ENCODE peak calls at places on chromosomes 6 and 20, in seven cellular contexts. One of them, this sample, is unnamed.

GRCh38 chr20:60862601-60863000 is 389.5 kb upstream of the CDH4 start:
- DNase-seq in GM18507: no peak
- DNase-seq in epithelial cell of prostate: no peak
- DNase-seq in activated CD4-positive, alpha-beta T cell treated with anti-CD3 and anti-CD28 coated beads, Interleukin-2, amount 10 ng/mL, durations not matched to agents 7 days and 5 days: no peak
- DNase-seq in stimulated activated CD4-positive, alpha-beta T cell treated with anti-CD3 and anti-CD28 coated beads, Interleukin-4, amount 100 ng/mL, for 48 hours: no peak
- DNase-seq in fibroblast of mammary gland: peak
- DNase-seq in C1 segment of cervical spinal cord: no peak
- DNase-seq in this sample: no peak

GRCh38 chr6:72464246-72464645 is 157.6 kb upstream of the KCNQ5 start:
- DNase-seq in GM18507: no peak
- DNase-seq in epithelial cell of prostate: no peak
- DNase-seq in activated CD4-positive, alpha-beta T cell treated with anti-CD3 and anti-CD28 coated beads, Interleukin-2, amount 10 ng/mL, durations not matched to agents 7 days and 5 days: no peak
- DNase-seq in stimulated activated CD4-positive, alpha-beta T cell treated with anti-CD3 and anti-CD28 coated beads, Interleukin-4, amount 100 ng/mL, for 48 hours: no peak
- DNase-seq in fibroblast of mammary gland: peak
- DNase-seq in C1 segment of cervical spinal cord: no peak
- DNase-seq in this sample: no peak

GRCh38 chr20:35652641-35653429 is 11.9 kb downstream of the CPNE1 start:
- DNase-seq in GM18507: no peak
- DNase-seq in epithelial cell of prostate: no peak
- DNase-seq in activated CD4-positive, alpha-beta T cell treated with anti-CD3 and anti-CD28 coated beads, Interleukin-2, amount 10 ng/mL, durations not matched to agents 7 days and 5 days: no peak
- DNase-seq in stimulated activated CD4-positive, alpha-beta T cell treated with anti-CD3 and anti-CD28 coated beads, Interleukin-4, amount 100 ng/mL, for 48 hours: no peak
- DNase-seq in fibroblast of mammary gland: no peak
- DNase-seq in C1 segment of cervical spinal cord: no peak
- DNase-seq in this sample: no peak

GRCh38 chr6:118326712-118327111 is 221.4 kb upstream of the PLN start:
- DNase-seq in GM18507: no peak
- DNase-seq in epithelial cell of prostate: no peak
- DNase-seq in activated CD4-positive, alpha-beta T cell treated with anti-CD3 and anti-CD28 coated beads, Interleukin-2, amount 10 ng/mL, durations not matched to agents 7 days and 5 days: no peak
- DNase-seq in stimulated activated CD4-positive, alpha-beta T cell treated with anti-CD3 and anti-CD28 coated beads, Interleukin-4, amount 100 ng/mL, for 48 hours: no peak
- DNase-seq in fibroblast of mammary gland: no peak
- DNase-seq in C1 segment of cervical spinal cord: no peak
- DNase-seq in this sample: no peak

GRCh38 chr6:18861182-18861581 is 474.0 kb downstream of the RNF144B start:
- DNase-seq in GM18507: no peak
- DNase-seq in epithelial cell of prostate: peak
- DNase-seq in activated CD4-positive, alpha-beta T cell treated with anti-CD3 and anti-CD28 coated beads, Interleukin-2, amount 10 ng/mL, durations not matched to agents 7 days and 5 days: no peak
- DNase-seq in stimulated activated CD4-positive, alpha-beta T cell treated with anti-CD3 and anti-CD28 coated beads, Interleukin-4, amount 100 ng/mL, for 48 hours: no peak
- DNase-seq in fibroblast of mammary gland: no peak
- DNase-seq in C1 segment of cervical spinal cord: no peak
- DNase-seq in this sample: no peak

GRCh38 chr6:4872841-4873240 is 96.6 kb downstream of the CDYL start:
- DNase-seq in GM18507: no peak
- DNase-seq in epithelial cell of prostate: no peak
- DNase-seq in activated CD4-positive, alpha-beta T cell treated with anti-CD3 and anti-CD28 coated beads, Interleukin-2, amount 10 ng/mL, durations not matched to agents 7 days and 5 days: no peak
- DNase-seq in stimulated activated CD4-positive, alpha-beta T cell treated with anti-CD3 and anti-CD28 coated beads, Interleukin-4, amount 100 ng/mL, for 48 hours: no peak
- DNase-seq in fibroblast of mammary gland: no peak
- DNase-seq in C1 segment of cervical spinal cord: no peak
- DNase-seq in this sample: no peak

GRCh38 chr20:62623488-62624324 is 18.6 kb upstream of the SLCO4A1 start:
- DNase-seq in GM18507: peak
- DNase-seq in epithelial cell of prostate: peak
- DNase-seq in activated CD4-positive, alpha-beta T cell treated with anti-CD3 and anti-CD28 coated beads, Interleukin-2, amount 10 ng/mL, durations not matched to agents 7 days and 5 days: peak
- DNase-seq in stimulated activated CD4-positive, alpha-beta T cell treated with anti-CD3 and anti-CD28 coated beads, Interleukin-4, amount 100 ng/mL, for 48 hours: peak
- DNase-seq in fibroblast of mammary gland: peak
- DNase-seq in C1 segment of cervical spinal cord: no peak
- DNase-seq in this sample: peak

GRCh38 chr20:32626859-32627636 is 41.9 kb upstream of the NOL4L start:
- DNase-seq in GM18507: no peak
- DNase-seq in epithelial cell of prostate: no peak
- DNase-seq in activated CD4-positive, alpha-beta T cell treated with anti-CD3 and anti-CD28 coated beads, Interleukin-2, amount 10 ng/mL, durations not matched to agents 7 days and 5 days: no peak
- DNase-seq in stimulated activated CD4-positive, alpha-beta T cell treated with anti-CD3 and anti-CD28 coated beads, Interleukin-4, amount 100 ng/mL, for 48 hours: no peak
- DNase-seq in fibroblast of mammary gland: no peak
- DNase-seq in C1 segment of cervical spinal cord: peak
- DNase-seq in this sample: no peak

GRCh38 chr6:148878683-148879082 is 131.9 kb downstream of the UST start:
- DNase-seq in GM18507: no peak
- DNase-seq in epithelial cell of prostate: no peak
- DNase-seq in activated CD4-positive, alpha-beta T cell treated with anti-CD3 and anti-CD28 coated beads, Interleukin-2, amount 10 ng/mL, durations not matched to agents 7 days and 5 days: no peak
- DNase-seq in stimulated activated CD4-positive, alpha-beta T cell treated with anti-CD3 and anti-CD28 coated beads, Interleukin-4, amount 100 ng/mL, for 48 hours: no peak
- DNase-seq in fibroblast of mammary gland: no peak
- DNase-seq in C1 segment of cervical spinal cord: no peak
- DNase-seq in this sample: no peak

GRCh38 chr20:25750220-25750764 is 53.6 kb upstream of the ZNF337 start:
- DNase-seq in GM18507: no peak
- DNase-seq in epithelial cell of prostate: no peak
- DNase-seq in activated CD4-positive, alpha-beta T cell treated with anti-CD3 and anti-CD28 coated beads, Interleukin-2, amount 10 ng/mL, durations not matched to agents 7 days and 5 days: no peak
- DNase-seq in stimulated activated CD4-positive, alpha-beta T cell treated with anti-CD3 and anti-CD28 coated beads, Interleukin-4, amount 100 ng/mL, for 48 hours: no peak
- DNase-seq in fibroblast of mammary gland: no peak
- DNase-seq in C1 segment of cervical spinal cord: no peak
- DNase-seq in this sample: no peak

GRCh38 chr6:73606428-73606827 is 47.4 kb downstream of the SLC17A5 start:
- DNase-seq in GM18507: no peak
- DNase-seq in epithelial cell of prostate: no peak
- DNase-seq in activated CD4-positive, alpha-beta T cell treated with anti-CD3 and anti-CD28 coated beads, Interleukin-2, amount 10 ng/mL, durations not matched to agents 7 days and 5 days: no peak
- DNase-seq in stimulated activated CD4-positive, alpha-beta T cell treated with anti-CD3 and anti-CD28 coated beads, Interleukin-4, amount 100 ng/mL, for 48 hours: no peak
- DNase-seq in fibroblast of mammary gland: peak
- DNase-seq in C1 segment of cervical spinal cord: no peak
- DNase-seq in this sample: no peak

GRCh38 chr6:152271681-152272464 is 365.3 kb downstream of the SYNE1 start:
- DNase-seq in GM18507: peak
- DNase-seq in epithelial cell of prostate: no peak
- DNase-seq in activated CD4-positive, alpha-beta T cell treated with anti-CD3 and anti-CD28 coated beads, Interleukin-2, amount 10 ng/mL, durations not matched to agents 7 days and 5 days: no peak
- DNase-seq in stimulated activated CD4-positive, alpha-beta T cell treated with anti-CD3 and anti-CD28 coated beads, Interleukin-4, amount 100 ng/mL, for 48 hours: no peak
- DNase-seq in fibroblast of mammary gland: peak
- DNase-seq in C1 segment of cervical spinal cord: no peak
- DNase-seq in this sample: no peak

GRCh38 chr6:84150680-84151079 is 76.8 kb downstream of the CEP162 start:
- DNase-seq in GM18507: no peak
- DNase-seq in epithelial cell of prostate: peak
- DNase-seq in activated CD4-positive, alpha-beta T cell treated with anti-CD3 and anti-CD28 coated beads, Interleukin-2, amount 10 ng/mL, durations not matched to agents 7 days and 5 days: no peak
- DNase-seq in stimulated activated CD4-positive, alpha-beta T cell treated with anti-CD3 and anti-CD28 coated beads, Interleukin-4, amount 100 ng/mL, for 48 hours: no peak
- DNase-seq in fibroblast of mammary gland: peak
- DNase-seq in C1 segment of cervical spinal cord: no peak
- DNase-seq in this sample: no peak

GRCh38 chr6:142331075-142331551 is 29.3 kb downstream of the ADGRG6 start:
- DNase-seq in GM18507: no peak
- DNase-seq in epithelial cell of prostate: no peak
- DNase-seq in activated CD4-positive, alpha-beta T cell treated with anti-CD3 and anti-CD28 coated beads, Interleukin-2, amount 10 ng/mL, durations not matched to agents 7 days and 5 days: peak
- DNase-seq in stimulated activated CD4-positive, alpha-beta T cell treated with anti-CD3 and anti-CD28 coated beads, Interleukin-4, amount 100 ng/mL, for 48 hours: peak
- DNase-seq in fibroblast of mammary gland: no peak
- DNase-seq in C1 segment of cervical spinal cord: no peak
- DNase-seq in this sample: no peak

GRCh38 chr20:11271920-11272594 is 598.3 kb upstream of the JAG1 start:
- DNase-seq in GM18507: no peak
- DNase-seq in epithelial cell of prostate: no peak
- DNase-seq in activated CD4-positive, alpha-beta T cell treated with anti-CD3 and anti-CD28 coated beads, Interleukin-2, amount 10 ng/mL, durations not matched to agents 7 days and 5 days: no peak
- DNase-seq in stimulated activated CD4-positive, alpha-beta T cell treated with anti-CD3 and anti-CD28 coated beads, Interleukin-4, amount 100 ng/mL, for 48 hours: no peak
- DNase-seq in fibroblast of mammary gland: no peak
- DNase-seq in C1 segment of cervical spinal cord: no peak
- DNase-seq in this sample: no peak

GRCh38 chr6:20976391-20976790 is 442.1 kb downstream of the CDKAL1 start:
- DNase-seq in GM18507: no peak
- DNase-seq in epithelial cell of prostate: no peak
- DNase-seq in activated CD4-positive, alpha-beta T cell treated with anti-CD3 and anti-CD28 coated beads, Interleukin-2, amount 10 ng/mL, durations not matched to agents 7 days and 5 days: no peak
- DNase-seq in stimulated activated CD4-positive, alpha-beta T cell treated with anti-CD3 and anti-CD28 coated beads, Interleukin-4, amount 100 ng/mL, for 48 hours: no peak
- DNase-seq in fibroblast of mammary gland: no peak
- DNase-seq in C1 segment of cervical spinal cord: no peak
- DNase-seq in this sample: no peak

GRCh38 chr20:64239449-64240242 is 15.9 kb upstream of the PCMTD2 start:
- DNase-seq in GM18507: no peak
- DNase-seq in epithelial cell of prostate: no peak
- DNase-seq in activated CD4-positive, alpha-beta T cell treated with anti-CD3 and anti-CD28 coated beads, Interleukin-2, amount 10 ng/mL, durations not matched to agents 7 days and 5 days: no peak
- DNase-seq in stimulated activated CD4-positive, alpha-beta T cell treated with anti-CD3 and anti-CD28 coated beads, Interleukin-4, amount 100 ng/mL, for 48 hours: no peak
- DNase-seq in fibroblast of mammary gland: no peak
- DNase-seq in C1 segment of cervical spinal cord: no peak
- DNase-seq in this sample: no peak

GRCh38 chr6:135606392-135606791 is 108.9 kb upstream of the AHI1 start:
- DNase-seq in GM18507: no peak
- DNase-seq in epithelial cell of prostate: no peak
- DNase-seq in activated CD4-positive, alpha-beta T cell treated with anti-CD3 and anti-CD28 coated beads, Interleukin-2, amount 10 ng/mL, durations not matched to agents 7 days and 5 days: no peak
- DNase-seq in stimulated activated CD4-positive, alpha-beta T cell treated with anti-CD3 and anti-CD28 coated beads, Interleukin-4, amount 100 ng/mL, for 48 hours: no peak
- DNase-seq in fibroblast of mammary gland: no peak
- DNase-seq in C1 segment of cervical spinal cord: no peak
- DNase-seq in this sample: no peak

GRCh38 chr20:63942250-63943006 is 13.8 kb downstream of the UCKL1 start:
- DNase-seq in GM18507: peak
- DNase-seq in epithelial cell of prostate: no peak
- DNase-seq in activated CD4-positive, alpha-beta T cell treated with anti-CD3 and anti-CD28 coated beads, Interleukin-2, amount 10 ng/mL, durations not matched to agents 7 days and 5 days: peak
- DNase-seq in stimulated activated CD4-positive, alpha-beta T cell treated with anti-CD3 and anti-CD28 coated beads, Interleukin-4, amount 100 ng/mL, for 48 hours: no peak
- DNase-seq in fibroblast of mammary gland: peak
- DNase-seq in C1 segment of cervical spinal cord: no peak
- DNase-seq in this sample: peak

GRCh38 chr6:144415835-144416237 is 130.7 kb downstream of the UTRN start:
- DNase-seq in GM18507: no peak
- DNase-seq in epithelial cell of prostate: peak
- DNase-seq in activated CD4-positive, alpha-beta T cell treated with anti-CD3 and anti-CD28 coated beads, Interleukin-2, amount 10 ng/mL, durations not matched to agents 7 days and 5 days: no peak
- DNase-seq in stimulated activated CD4-positive, alpha-beta T cell treated with anti-CD3 and anti-CD28 coated beads, Interleukin-4, amount 100 ng/mL, for 48 hours: no peak
- DNase-seq in fibroblast of mammary gland: peak
- DNase-seq in C1 segment of cervical spinal cord: no peak
- DNase-seq in this sample: no peak

GRCh38 chr6:168255283-168255881 is 64.2 kb downstream of the DACT2 start:
- DNase-seq in GM18507: no peak
- DNase-seq in epithelial cell of prostate: no peak
- DNase-seq in activated CD4-positive, alpha-beta T cell treated with anti-CD3 and anti-CD28 coated beads, Interleukin-2, amount 10 ng/mL, durations not matched to agents 7 days and 5 days: no peak
- DNase-seq in stimulated activated CD4-positive, alpha-beta T cell treated with anti-CD3 and anti-CD28 coated beads, Interleukin-4, amount 100 ng/mL, for 48 hours: no peak
- DNase-seq in fibroblast of mammary gland: no peak
- DNase-seq in C1 segment of cervical spinal cord: no peak
- DNase-seq in this sample: no peak

GRCh38 chr6:13395272-13396237 is 67.2 kb upstream of the TBC1D7 start:
- DNase-seq in GM18507: no peak
- DNase-seq in epithelial cell of prostate: peak
- DNase-seq in activated CD4-positive, alpha-beta T cell treated with anti-CD3 and anti-CD28 coated beads, Interleukin-2, amount 10 ng/mL, durations not matched to agents 7 days and 5 days: no peak
- DNase-seq in stimulated activated CD4-positive, alpha-beta T cell treated with anti-CD3 and anti-CD28 coated beads, Interleukin-4, amount 100 ng/mL, for 48 hours: no peak
- DNase-seq in fibroblast of mammary gland: peak
- DNase-seq in C1 segment of cervical spinal cord: no peak
- DNase-seq in this sample: peak

GRCh38 chr6:62775427-62776022 is 435.7 kb upstream of the FKBP1C start:
- DNase-seq in GM18507: no peak
- DNase-seq in epithelial cell of prostate: no peak
- DNase-seq in activated CD4-positive, alpha-beta T cell treated with anti-CD3 and anti-CD28 coated beads, Interleukin-2, amount 10 ng/mL, durations not matched to agents 7 days and 5 days: no peak
- DNase-seq in stimulated activated CD4-positive, alpha-beta T cell treated with anti-CD3 and anti-CD28 coated beads, Interleukin-4, amount 100 ng/mL, for 48 hours: no peak
- DNase-seq in fibroblast of mammary gland: peak
- DNase-seq in C1 segment of cervical spinal cord: no peak
- DNase-seq in this sample: no peak

GRCh38 chr6:31114540-31114876 is at the start of gene PSORS1C1:
- DNase-seq in GM18507: no peak
- DNase-seq in epithelial cell of prostate: peak
- DNase-seq in activated CD4-positive, alpha-beta T cell treated with anti-CD3 and anti-CD28 coated beads, Interleukin-2, amount 10 ng/mL, durations not matched to agents 7 days and 5 days: no peak
- DNase-seq in stimulated activated CD4-positive, alpha-beta T cell treated with anti-CD3 and anti-CD28 coated beads, Interleukin-4, amount 100 ng/mL, for 48 hours: no peak
- DNase-seq in fibroblast of mammary gland: peak
- DNase-seq in C1 segment of cervical spinal cord: no peak
- DNase-seq in this sample: peak

GRCh38 chr6:170371588-170371987 is 65.0 kb downstream of the FAM120B start:
- DNase-seq in GM18507: no peak
- DNase-seq in epithelial cell of prostate: no peak
- DNase-seq in activated CD4-positive, alpha-beta T cell treated with anti-CD3 and anti-CD28 coated beads, Interleukin-2, amount 10 ng/mL, durations not matched to agents 7 days and 5 days: no peak
- DNase-seq in stimulated activated CD4-positive, alpha-beta T cell treated with anti-CD3 and anti-CD28 coated beads, Interleukin-4, amount 100 ng/mL, for 48 hours: no peak
- DNase-seq in fibroblast of mammary gland: no peak
- DNase-seq in C1 segment of cervical spinal cord: no peak
- DNase-seq in this sample: no peak

GRCh38 chr6:129475477-129476247 is 234.3 kb downstream of the ARHGAP18 start:
- DNase-seq in GM18507: no peak
- DNase-seq in epithelial cell of prostate: no peak
- DNase-seq in activated CD4-positive, alpha-beta T cell treated with anti-CD3 and anti-CD28 coated beads, Interleukin-2, amount 10 ng/mL, durations not matched to agents 7 days and 5 days: no peak
- DNase-seq in stimulated activated CD4-positive, alpha-beta T cell treated with anti-CD3 and anti-CD28 coated beads, Interleukin-4, amount 100 ng/mL, for 48 hours: no peak
- DNase-seq in fibroblast of mammary gland: no peak
- DNase-seq in C1 segment of cervical spinal cord: no peak
- DNase-seq in this sample: no peak

GRCh38 chr6:41894366-41895299 is 542 bp downstream of the USP49 start:
- DNase-seq in GM18507: no peak
- DNase-seq in epithelial cell of prostate: no peak
- DNase-seq in activated CD4-positive, alpha-beta T cell treated with anti-CD3 and anti-CD28 coated beads, Interleukin-2, amount 10 ng/mL, durations not matched to agents 7 days and 5 days: no peak
- DNase-seq in stimulated activated CD4-positive, alpha-beta T cell treated with anti-CD3 and anti-CD28 coated beads, Interleukin-4, amount 100 ng/mL, for 48 hours: no peak
- DNase-seq in fibroblast of mammary gland: peak
- DNase-seq in C1 segment of cervical spinal cord: no peak
- DNase-seq in this sample: no peak

GRCh38 chr20:8431538-8432434 is 299.7 kb downstream of the PLCB1 start:
- DNase-seq in GM18507: no peak
- DNase-seq in epithelial cell of prostate: no peak
- DNase-seq in activated CD4-positive, alpha-beta T cell treated with anti-CD3 and anti-CD28 coated beads, Interleukin-2, amount 10 ng/mL, durations not matched to agents 7 days and 5 days: no peak
- DNase-seq in stimulated activated CD4-positive, alpha-beta T cell treated with anti-CD3 and anti-CD28 coated beads, Interleukin-4, amount 100 ng/mL, for 48 hours: no peak
- DNase-seq in fibroblast of mammary gland: peak
- DNase-seq in C1 segment of cervical spinal cord: no peak
- DNase-seq in this sample: no peak

GRCh38 chr6:142015011-142015410 is 117.7 kb upstream of the GJE1 start:
- DNase-seq in GM18507: no peak
- DNase-seq in epithelial cell of prostate: no peak
- DNase-seq in activated CD4-positive, alpha-beta T cell treated with anti-CD3 and anti-CD28 coated beads, Interleukin-2, amount 10 ng/mL, durations not matched to agents 7 days and 5 days: no peak
- DNase-seq in stimulated activated CD4-positive, alpha-beta T cell treated with anti-CD3 and anti-CD28 coated beads, Interleukin-4, amount 100 ng/mL, for 48 hours: no peak
- DNase-seq in fibroblast of mammary gland: no peak
- DNase-seq in C1 segment of cervical spinal cord: no peak
- DNase-seq in this sample: no peak

GRCh38 chr20:18394363-18394762 is 72.5 kb downstream of the DZANK1 start:
- DNase-seq in GM18507: no peak
- DNase-seq in epithelial cell of prostate: no peak
- DNase-seq in activated CD4-positive, alpha-beta T cell treated with anti-CD3 and anti-CD28 coated beads, Interleukin-2, amount 10 ng/mL, durations not matched to agents 7 days and 5 days: no peak
- DNase-seq in stimulated activated CD4-positive, alpha-beta T cell treated with anti-CD3 and anti-CD28 coated beads, Interleukin-4, amount 100 ng/mL, for 48 hours: no peak
- DNase-seq in fibroblast of mammary gland: no peak
- DNase-seq in C1 segment of cervical spinal cord: no peak
- DNase-seq in this sample: no peak